ENCODE peak calls at places on chromosomes 13 and 19, in five cellular contexts. One of them, this sample, is unnamed.

GRCh38 chr19:3175761-3176714 is 2.5 kb upstream of the S1PR4 start:
- DNase-seq in H9: no peak
- DNase-seq in mesendoderm: no peak
- DNase-seq in IMR-90: peak; percentile 65
- DNase-seq in H1: no peak
- DNase-seq in this sample: peak; percentile 22

GRCh38 chr13:71879129-71879535 is 12.1 kb upstream of the DACH1 start:
- DNase-seq in mesendoderm: peak; percentile 71
- DNase-seq in IMR-90: peak; percentile 27
- DNase-seq in H1: no peak
- DNase-seq in H9: peak; percentile 36
- DNase-seq in this sample: peak; percentile 73

GRCh38 chr13:43387880-43388279 is 364.5 kb downstream of the DNAJC15 start:
- DNase-seq in H1: no peak
- DNase-seq in H9: no peak
- DNase-seq in mesendoderm: no peak
- DNase-seq in IMR-90: no peak
- DNase-seq in this sample: no peak

GRCh38 chr19:15330801-15331418 is 1.4 kb downstream of the BRD4 start:
- DNase-seq in mesendoderm: peak; percentile 74
- DNase-seq in H9: no peak
- DNase-seq in IMR-90: peak; percentile 89
- DNase-seq in H1: no peak
- DNase-seq in this sample: peak; percentile 93

GRCh38 chr13:113848431-113849260 is 15.2 kb downstream of the GAS6 start:
- DNase-seq in H1: peak; percentile 29
- DNase-seq in H9: peak; percentile 52
- DNase-seq in mesendoderm: peak; percentile 28
- DNase-seq in IMR-90: no peak
- DNase-seq in this sample: no peak

GRCh38 chr13:24627090-24627714 is 53.0 kb upstream of the ATP12A start:
- DNase-seq in H1: peak; percentile 94
- DNase-seq in IMR-90: no peak
- DNase-seq in mesendoderm: peak; percentile 82
- DNase-seq in H9: peak; percentile 87
- DNase-seq in this sample: no peak

GRCh38 chr13:53382008-53382407 is 353.4 kb downstream of the OLFM4 start:
- DNase-seq in IMR-90: no peak
- DNase-seq in mesendoderm: peak; percentile 44
- DNase-seq in H9: peak; percentile 61
- DNase-seq in H1: no peak
- DNase-seq in this sample: no peak

GRCh38 chr13:59099182-59099950 is 1064.4 kb downstream of the DIAPH3 start:
- DNase-seq in H1: no peak
- DNase-seq in IMR-90: peak; percentile 69
- DNase-seq in mesendoderm: peak; percentile 25
- DNase-seq in H9: no peak
- DNase-seq in this sample: peak; percentile 60

GRCh38 chr13:92694047-92694446 is 532.6 kb upstream of the GPC6 start:
- DNase-seq in IMR-90: no peak
- DNase-seq in mesendoderm: no peak
- DNase-seq in H9: no peak
- DNase-seq in H1: no peak
- DNase-seq in this sample: no peak

GRCh38 chr19:43662487-43662886 is 7.5 kb downstream of the PLAUR start:
- DNase-seq in H1: peak; percentile 46
- DNase-seq in IMR-90: no peak
- DNase-seq in mesendoderm: peak; percentile 42
- DNase-seq in H9: peak; percentile 34
- DNase-seq in this sample: peak; percentile 34

GRCh38 chr13:46612258-46612657 is 59.3 kb downstream of the LRCH1 start:
- DNase-seq in H9: no peak
- DNase-seq in IMR-90: no peak
- DNase-seq in mesendoderm: no peak
- DNase-seq in H1: no peak
- DNase-seq in this sample: no peak

GRCh38 chr19:33167438-33167837 is 26.7 kb upstream of the LRP3 start:
- DNase-seq in H1: no peak
- DNase-seq in mesendoderm: no peak
- DNase-seq in H9: no peak
- DNase-seq in IMR-90: no peak
- DNase-seq in this sample: no peak

GRCh38 chr19:14450876-14451275 is 17.8 kb downstream of the PKN1 start:
- DNase-seq in H9: no peak
- DNase-seq in H1: no peak
- DNase-seq in mesendoderm: no peak
- DNase-seq in IMR-90: no peak
- DNase-seq in this sample: no peak

GRCh38 chr13:85528578-85529215 is 270.5 kb downstream of the SLITRK6 start:
- DNase-seq in IMR-90: peak; percentile 90
- DNase-seq in H1: no peak
- DNase-seq in mesendoderm: peak; percentile 4
- DNase-seq in H9: no peak
- DNase-seq in this sample: peak; percentile 37

GRCh38 chr13:26473571-26474230 is 83.8 kb upstream of the WASF3 start:
- DNase-seq in H9: no peak
- DNase-seq in H1: peak; percentile 45
- DNase-seq in IMR-90: no peak
- DNase-seq in mesendoderm: no peak
- DNase-seq in this sample: no peak

GRCh38 chr19:14150770-14151661 is 14.6 kb upstream of the ASF1B start:
- DNase-seq in H1: no peak
- DNase-seq in H9: no peak
- DNase-seq in mesendoderm: no peak
- DNase-seq in IMR-90: no peak
- DNase-seq in this sample: no peak

GRCh38 chr19:55654323-55654832 is 457 bp upstream of the U2AF2 start:
- DNase-seq in mesendoderm: peak; percentile 100
- DNase-seq in H1: peak; percentile 100
- DNase-seq in H9: peak; percentile 99
- DNase-seq in IMR-90: peak; percentile 99
- DNase-seq in this sample: peak; percentile 99

GRCh38 chr13:37163626-37164365 is 58.3 kb upstream of the CSNK1A1L start:
- DNase-seq in H9: no peak
- DNase-seq in H1: no peak
- DNase-seq in mesendoderm: no peak
- DNase-seq in IMR-90: no peak
- DNase-seq in this sample: no peak

GRCh38 chr19:39316627-39317321 is 3.9 kb downstream of the LRFN1 start:
- DNase-seq in H1: no peak
- DNase-seq in mesendoderm: no peak
- DNase-seq in H9: no peak
- DNase-seq in IMR-90: no peak
- DNase-seq in this sample: no peak

GRCh38 chr19:4103073-4103418 is 20.9 kb downstream of the MAP2K2 start:
- DNase-seq in H1: no peak
- DNase-seq in mesendoderm: no peak
- DNase-seq in H9: no peak
- DNase-seq in IMR-90: no peak
- DNase-seq in this sample: no peak

GRCh38 chr19:33795370-33796163 is 1.1 kb upstream of the KCTD15 start:
- DNase-seq in IMR-90: peak; percentile 75
- DNase-seq in H9: peak; percentile 88
- DNase-seq in mesendoderm: peak; percentile 94
- DNase-seq in H1: peak; percentile 90
- DNase-seq in this sample: peak; percentile 85

GRCh38 chr19:55229145-55229788 is 704 bp upstream of the TMEM86B start:
- DNase-seq in H9: no peak
- DNase-seq in H1: no peak
- DNase-seq in IMR-90: no peak
- DNase-seq in mesendoderm: no peak
- DNase-seq in this sample: no peak

GRCh38 chr13:29125145-29125933 is 305.2 kb downstream of the MTUS2 start:
- DNase-seq in IMR-90: no peak
- DNase-seq in mesendoderm: peak; percentile 70
- DNase-seq in H9: no peak
- DNase-seq in H1: no peak
- DNase-seq in this sample: peak; percentile 62

GRCh38 chr19:53156888-53157287 is 2.0 kb downstream of the ZNF347 start:
- DNase-seq in H1: no peak
- DNase-seq in IMR-90: no peak
- DNase-seq in H9: no peak
- DNase-seq in mesendoderm: no peak
- DNase-seq in this sample: no peak

GRCh38 chr19:3057275-3057714 is 5.0 kb downstream of the TLE5 start:
- DNase-seq in H9: peak; percentile 51
- DNase-seq in IMR-90: no peak
- DNase-seq in mesendoderm: peak; percentile 51
- DNase-seq in H1: peak; percentile 64
- DNase-seq in this sample: no peak

GRCh38 chr13:23979361-23980159 is 82.3 kb upstream of the C1QTNF9B start:
- DNase-seq in H9: peak; percentile 67
- DNase-seq in H1: peak; percentile 76
- DNase-seq in mesendoderm: peak; percentile 62
- DNase-seq in IMR-90: peak; percentile 82
- DNase-seq in this sample: peak; percentile 85

DNA sequence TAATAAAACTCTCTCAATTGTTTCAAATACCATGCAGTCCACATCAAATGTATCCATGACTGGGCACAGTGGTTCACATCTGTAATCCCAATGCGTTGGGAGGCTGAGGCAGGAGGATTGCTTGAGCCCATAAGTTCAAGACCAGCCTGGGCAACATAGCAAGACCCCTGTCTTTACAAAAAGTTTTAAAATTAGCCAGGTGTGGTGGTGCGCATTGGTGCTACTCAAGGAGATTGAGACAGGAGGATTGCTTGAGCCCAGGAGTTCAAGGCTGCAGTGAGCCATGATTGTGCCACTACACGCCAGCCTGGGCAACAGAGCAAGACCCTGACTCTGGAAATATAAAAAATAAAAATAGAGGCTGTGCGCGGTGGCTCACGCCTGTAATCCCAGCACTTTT is 5.0 kb downstream of the CLIP3 start:
- DNase-seq in mesendoderm: no peak
- DNase-seq in H9: no peak
- DNase-seq in H1: no peak
- DNase-seq in IMR-90: no peak
- DNase-seq in this sample: no peak
- H3K4ac ChIP-seq in mesendoderm: no peak overlapping the region
- H3K4ac ChIP-seq in H9: no peak overlapping the region
- H3K4ac ChIP-seq in H1: no peak overlapping the region
- H3K4ac ChIP-seq in IMR-90: no peak overlapping the region
- H3K4ac ChIP-seq in this sample: no peak overlapping the region

GRCh38 chr19:952049-952679 is 26.3 kb downstream of the ARID3A start:
- DNase-seq in H9: no peak
- DNase-seq in mesendoderm: peak; percentile 35
- DNase-seq in IMR-90: no peak
- DNase-seq in H1: no peak
- DNase-seq in this sample: no peak

GRCh38 chr19:948842-949496 is 23.1 kb downstream of the ARID3A start:
- DNase-seq in mesendoderm: no peak
- DNase-seq in H1: no peak
- DNase-seq in IMR-90: no peak
- DNase-seq in H9: no peak
- DNase-seq in this sample: no peak

GRCh38 chr19:947707-948533 is 22.1 kb downstream of the ARID3A start:
- DNase-seq in mesendoderm: no peak
- DNase-seq in H1: no peak
- DNase-seq in IMR-90: no peak
- DNase-seq in H9: no peak
- DNase-seq in this sample: no peak

GRCh38 chr19:952680-953500 is 27.1 kb downstream of the ARID3A start:
- DNase-seq in IMR-90: no peak
- DNase-seq in H1: no peak
- DNase-seq in mesendoderm: peak; percentile 83
- DNase-seq in H9: no peak
- DNase-seq in this sample: peak; percentile 55

DNA sequence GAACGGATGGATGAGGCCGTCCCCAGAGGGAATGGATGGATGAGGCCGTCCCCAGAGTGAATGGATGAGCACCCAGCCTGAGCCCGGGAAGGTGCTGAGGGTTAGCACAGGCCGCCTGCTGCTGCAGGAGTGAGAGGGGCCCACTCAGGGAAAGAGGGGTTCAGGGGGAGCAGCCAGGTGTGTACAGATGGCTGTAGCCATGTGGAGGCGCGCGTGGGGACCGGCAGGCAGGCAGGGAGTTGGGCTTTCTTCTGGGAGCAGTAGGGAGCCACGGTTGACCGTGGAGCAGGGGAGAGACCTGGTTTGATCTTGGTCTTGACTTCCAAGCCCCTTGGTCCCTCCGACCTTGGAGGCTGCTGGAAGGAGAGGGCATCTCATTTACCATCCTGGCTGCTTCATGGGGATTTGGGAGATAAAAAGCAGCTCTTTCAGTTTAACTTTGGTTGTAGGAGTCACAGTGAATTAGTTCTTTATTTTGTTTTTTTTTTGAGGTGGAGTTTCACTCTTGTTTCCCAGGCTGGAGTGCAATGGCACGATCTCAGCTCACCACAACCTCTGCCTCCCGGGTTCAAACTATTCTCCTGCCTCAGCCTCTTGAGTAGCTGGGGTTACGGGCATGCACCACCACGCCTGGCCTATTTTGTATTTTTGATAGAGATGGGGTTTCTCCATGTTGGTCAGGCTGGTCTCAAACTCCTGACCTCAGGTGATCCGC is 24.7 kb downstream of the ARID3A start:
- DNase-seq in H9: no peak
- DNase-seq in H1: no peak
- DNase-seq in IMR-90: no peak
- DNase-seq in mesendoderm: no peak
- DNase-seq in this sample: no peak
- H2BK5ac ChIP-seq in H9: no peak overlapping the region
- H2BK5ac ChIP-seq in H1: no peak overlapping the region
- H2BK5ac ChIP-seq in IMR-90: peak overlapping the region; percentile 34
- H2BK5ac ChIP-seq in mesendoderm: no peak overlapping the region
- H2BK5ac ChIP-seq in this sample: no peak overlapping the region

DNA sequence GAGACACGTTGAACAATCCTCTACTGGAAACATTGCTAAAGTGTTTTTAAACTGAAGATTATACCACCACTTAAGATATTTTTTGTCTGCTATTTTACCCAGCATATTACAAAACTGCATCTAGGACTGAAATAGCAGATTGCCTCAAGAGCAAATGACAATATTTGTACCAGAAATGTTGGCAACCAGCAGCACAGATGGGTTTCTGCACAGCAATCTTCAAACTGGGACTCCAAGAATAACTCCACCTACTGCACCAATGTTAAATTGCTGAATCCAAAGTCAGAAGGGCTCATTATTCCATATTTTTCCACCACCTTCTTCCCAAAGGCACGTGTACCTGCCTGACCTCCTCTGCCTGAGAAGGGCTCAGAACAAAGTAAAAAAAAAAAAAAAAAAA is 79.6 kb downstream of the FOXO1 start:
- DNase-seq in H9: no peak
- DNase-seq in IMR-90: no peak
- DNase-seq in H1: no peak
- DNase-seq in mesendoderm: no peak
- DNase-seq in this sample: no peak
- H2BK120ac ChIP-seq in H9: no peak overlapping the region
- H2BK120ac ChIP-seq in IMR-90: no peak overlapping the region
- H2BK120ac ChIP-seq in H1: no peak overlapping the region
- H2BK120ac ChIP-seq in mesendoderm: no peak overlapping the region
- H2BK120ac ChIP-seq in this sample: no peak overlapping the region

GRCh38 chr19:16389848-16390247 is 65.2 kb downstream of the KLF2 start:
- DNase-seq in IMR-90: no peak
- DNase-seq in mesendoderm: no peak
- DNase-seq in H9: no peak
- DNase-seq in H1: no peak
- DNase-seq in this sample: no peak
- H3K4ac ChIP-seq in IMR-90: no peak overlapping the region
- H3K4ac ChIP-seq in mesendoderm: no peak overlapping the region
- H3K4ac ChIP-seq in H9: no peak overlapping the region
- H3K4ac ChIP-seq in H1: no peak overlapping the region
- H3K4ac ChIP-seq in this sample: no peak overlapping the region